ENCODE peak calls at places on chromosome 17, in seven cellular contexts. M, E, G, Z, P, X and Y are unnamed samples.

GRCh38 chr17:38550661-38551060 is 55.1 kb downstream of the SRCIN1 start:
- DNase-seq in P (no peak), X (peak; percentile 11), G (no peak), Z (no peak), E (peak; percentile 56), M (no peak), Y (no peak)

GRCh38 chr17:14775761-14776492 is 475.0 kb downstream of the HS3ST3B1 start:
- DNase-seq in G (no peak), P (no peak), X (no peak), M (no peak), E (no peak), Z (no peak), Y (peak; percentile 19)

GRCh38 chr17:2853111-2853721 is 57.0 kb downstream of the RAP1GAP2 start:
- DNase-seq in Z (no peak), E (peak; percentile 64), X (no peak), G (no peak), P (no peak), M (no peak), Y (no peak)

GRCh38 chr17:57669671-57670529 is 75.2 kb downstream of the CCDC182 start:
- DNase-seq in M (peak; percentile 4), P (no peak), E (no peak), X (no peak), G (no peak), Z (no peak), Y (no peak)

GRCh38 chr17:78853926-78854394 is 13.3 kb upstream of the USP36 start:
- DNase-seq in M (no peak), E (no peak), G (no peak), Z (no peak), X (no peak), P (no peak), Y (no peak)

GRCh38 chr17:58822148-58823050 is 66.7 kb downstream of the PPM1E start:
- DNase-seq in P (no peak), Z (no peak), G (no peak), X (no peak), M (no peak), E (no peak), Y (no peak)

GRCh38 chr17:32276217-32276616 is 10.6 kb downstream of the RHBDL3 start:
- DNase-seq in E (no peak), X (no peak), P (no peak), Z (no peak), M (no peak), G (no peak), Y (no peak)

GRCh38 chr17:32953883-32954282 is 25.9 kb downstream of the TMEM98 start:
- DNase-seq in P (no peak), M (no peak), X (no peak), Z (no peak), E (no peak), G (no peak), Y (no peak)

GRCh38 chr17:13269196-13269595 is 251.4 kb upstream of the ELAC2 start:
- DNase-seq in X (no peak), Z (no peak), M (no peak), P (no peak), E (no peak), G (no peak), Y (no peak)

GRCh38 chr17:37642706-37643105 is 540 bp downstream of the DDX52 start:
- DNase-seq in E (no peak), P (no peak), Z (no peak), G (no peak), M (no peak), X (no peak), Y (no peak)

GRCh38 chr17:18858567-18859245 is 775 bp downstream of the PRPSAP2 start:
- DNase-seq in Z (no peak), G (no peak), P (no peak), M (no peak), E (no peak), X (no peak), Y (no peak)

GRCh38 chr17:82031303-82031884 is at the start of gene RAC3:
- DNase-seq in X (no peak), M (peak; percentile 46), G (no peak), Z (no peak), P (no peak), E (no peak), Y (no peak)

GRCh38 chr17:48037036-48037881 is at the start of gene COPZ2:
- DNase-seq in Z (no peak), X (no peak), E (peak; percentile 75), M (no peak), G (peak; percentile 65), P (no peak), Y (no peak)

GRCh38 chr17:39196191-39196819 is 1.2 kb downstream of the CACNB1 start:
- DNase-seq in M (no peak), G (no peak), P (no peak), X (no peak), Z (no peak), E (no peak), Y (no peak)

GRCh38 chr17:16909887-16910286 is 62.0 kb downstream of the TNFRSF13B start:
- DNase-seq in E (no peak), Z (no peak), M (no peak), X (no peak), G (no peak), P (no peak), Y (no peak)

GRCh38 chr17:81870978-81871386 is at the start of gene ARHGDIA:
- DNase-seq in E (no peak), G (no peak), X (no peak), Z (peak; percentile 82), M (no peak), P (no peak), Y (no peak)

GRCh38 chr17:6494239-6494941 is 50.1 kb downstream of the PIMREG start:
- DNase-seq in M (no peak), X (no peak), Z (no peak), E (no peak), G (no peak), P (no peak), Y (no peak)

GRCh38 chr17:9151091-9151490 is 129.8 kb downstream of the NTN1 start:
- DNase-seq in P (no peak), E (no peak), M (no peak), X (no peak), G (no peak), Z (no peak), Y (no peak)

DNA sequence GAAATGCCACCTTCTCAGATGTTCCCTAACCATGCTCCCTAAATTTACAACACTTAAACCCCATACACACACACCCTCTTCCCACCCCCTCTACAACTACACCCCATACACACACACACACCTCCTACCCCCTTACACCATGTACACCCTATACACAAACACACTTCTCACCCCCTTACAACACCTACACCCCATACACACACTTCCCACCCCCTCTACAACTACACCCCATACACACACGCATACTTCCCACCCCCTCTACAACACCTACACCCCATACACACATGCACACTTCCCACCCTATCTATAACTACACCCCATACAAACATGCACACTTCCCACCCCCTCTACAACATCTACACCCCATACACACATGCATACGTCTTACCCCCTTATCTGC is 172.0 kb downstream of the SLC39A11 start:
- DNase-seq in M (no peak), E (no peak), Z (no peak), P (no peak), G (no peak), X (no peak), Y (no peak)
- TF ChIP-seq CTCF in M (no peak), E (no peak), Z (no peak), P (no peak), G (no peak), X (no peak), Y (no peak)

DNA sequence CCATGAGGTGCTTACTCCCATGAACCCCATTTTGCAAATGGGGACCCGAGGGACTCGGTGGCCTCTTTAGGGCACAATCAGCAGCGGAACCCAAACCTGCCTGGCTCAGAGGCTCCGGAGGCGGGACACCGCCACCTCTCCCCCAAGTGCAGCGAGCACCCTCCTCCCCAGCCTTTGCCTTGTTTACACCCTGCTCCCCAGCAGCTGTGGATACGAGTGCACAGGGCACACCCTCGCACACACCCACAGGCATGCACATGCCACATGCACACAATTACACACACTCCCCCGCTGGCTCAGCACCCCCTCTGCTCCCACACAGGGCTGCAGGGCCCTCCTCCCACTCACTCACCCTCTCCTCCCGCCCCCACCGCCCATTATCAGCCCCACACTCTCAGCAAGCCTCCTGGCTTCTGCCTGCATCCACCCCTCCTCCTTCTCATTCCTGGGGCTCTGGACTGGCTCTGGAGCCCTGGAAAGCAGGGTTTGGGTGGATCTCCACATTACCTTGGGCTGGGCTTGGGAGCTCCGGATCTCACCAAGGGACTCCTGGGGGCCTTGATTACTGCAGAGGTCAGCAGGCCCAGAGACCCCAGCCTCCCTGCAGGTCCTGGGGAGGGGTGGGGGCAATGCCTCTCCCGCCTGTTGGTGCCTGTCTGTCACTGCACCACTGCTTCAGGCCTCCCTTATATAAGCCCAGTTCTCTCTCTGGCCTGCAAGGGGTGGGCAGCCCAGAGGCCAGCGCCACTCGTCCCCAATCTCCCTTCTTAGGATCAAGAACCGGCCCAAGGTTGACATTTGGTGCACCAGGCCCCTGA is 6.4 kb downstream of the PDK2 start:
- DNase-seq in X (no peak), Z (no peak), P (no peak), M (no peak), E (peak; percentile 49), G (no peak), Y (no peak)
- TF ChIP-seq CTCF in X (no peak), Z (no peak), P (no peak), M (no peak), E (no peak), G (no peak), Y (no peak)

DNA sequence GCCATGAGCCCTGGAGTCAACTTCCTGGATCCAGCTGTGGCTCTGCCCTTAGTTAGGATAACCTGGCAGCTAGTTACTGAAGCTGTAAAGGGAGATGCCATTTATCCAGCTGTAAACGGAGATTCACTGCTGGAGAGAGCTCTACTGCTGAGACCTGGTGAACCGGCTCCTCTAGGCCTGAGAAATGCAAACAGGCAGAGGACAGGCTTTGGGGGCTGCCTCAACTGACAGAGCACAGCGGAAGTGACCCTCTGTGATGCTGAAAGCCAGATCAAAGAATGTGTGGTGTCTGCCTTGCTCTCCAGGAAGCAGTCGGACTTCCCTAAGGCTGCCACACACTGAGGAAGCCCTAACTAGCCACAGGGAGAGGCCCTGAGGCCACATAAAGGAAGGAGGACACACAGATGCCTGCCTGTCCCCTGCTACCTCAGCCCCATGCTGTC is 21.9 kb upstream of the GPRC5C start:
- DNase-seq in G (no peak), M (no peak), P (no peak), E (no peak), X (no peak), Z (no peak), Y (no peak)
- TF ChIP-seq CTCF in G (no peak), M (no peak), P (no peak), E (no peak), X (no peak), Z (no peak), Y (no peak)

GRCh38 chr17:83053021-83053778 is 26.2 kb upstream of the METRNL start:
- DNase-seq in P (no peak), G (no peak), X (peak; percentile 4), E (no peak), Z (no peak), M (no peak), Y (no peak)

GRCh38 chr17:83051423-83052240 is 27.8 kb upstream of the METRNL start:
- DNase-seq in P (peak; percentile 88), X (peak; percentile 94), M (peak; percentile 98), E (peak; percentile 98), G (peak; percentile 90), Z (peak; percentile 95), Y (peak; percentile 86)

GRCh38 chr17:83052241-83052564 is 27.2 kb upstream of the METRNL start:
- DNase-seq in M (no peak), Z (no peak), G (no peak), P (no peak), X (no peak), E (no peak), Y (no peak)

GRCh38 chr17:83053779-83054451 is 25.5 kb upstream of the METRNL start:
- DNase-seq in G (peak; percentile 47), P (no peak), Z (no peak), E (no peak), M (no peak), X (no peak), Y (no peak)

GRCh38 chr17:83050651-83051422 is 28.6 kb upstream of the METRNL start:
- DNase-seq in P (no peak), G (no peak), X (no peak), M (no peak), Z (no peak), E (peak; percentile 41), Y (no peak)
- TF ChIP-seq CTCF in P (no peak), G (no peak), X (no peak), M (no peak), Z (no peak), E (no peak), Y (no peak)